ENCODE peak calls at places on chromosomes 16 and 17, in eight cellular contexts. C is spleen, W is H1, F is IMR-90, K is breast epithelium, D is cardiac fibroblast, P is esophagus squamous epithelium, H is prostate gland. Y is an unnamed sample.

GRCh38 chr17:34299918-34300600 is 14.5 kb downstream of the CCL11 start:
- DNase-seq in C (no peak), W (no peak), F (peak), K (no peak), D (peak), P (no peak), H (no peak), Y (no peak)

GRCh38 chr16:50425648-50426047 is 56.9 kb upstream of the BRD7 start:
- DNase-seq in C (no peak), W (no peak), F (no peak), K (no peak), D (no peak), P (no peak), H (no peak), Y (no peak)

GRCh38 chr16:8660841-8661301 is 13.5 kb upstream of the ABAT start:
- DNase-seq in C (peak), W (peak), F (peak), K (no peak), D (peak), P (no peak), H (peak), Y (peak)

GRCh38 chr17:78396436-78397335 is 18.2 kb downstream of the PGS1 start:
- DNase-seq in C (no peak), W (no peak), F (no peak), K (no peak), D (peak), P (no peak), H (no peak), Y (no peak)

GRCh38 chr17:81237591-81238489 is 1.0 kb downstream of the TEPSIN start:
- DNase-seq in C (no peak), W (no peak), F (no peak), K (no peak), D (no peak), P (no peak), H (no peak), Y (no peak)

GRCh38 chr17:62968445-62968923 is 2.4 kb downstream of the TANC2 start:
- DNase-seq in C (no peak), W (no peak), F (peak), K (peak), D (peak), P (no peak), H (peak), Y (peak)

GRCh38 chr16:57786632-57787518 is 15.4 kb downstream of the KIFC3 start:
- DNase-seq in C (no peak), W (no peak), F (peak), K (no peak), D (no peak), P (no peak), H (no peak), Y (no peak)

GRCh38 chr17:21330436-21331160 is 45.6 kb upstream of the KCNJ12 start:
- DNase-seq in C (peak), W (no peak), F (no peak), K (no peak), D (no peak), P (no peak), H (no peak), Y (no peak)

GRCh38 chr17:74042744-74043486 is 160.6 kb upstream of the RPL38 start:
- DNase-seq in C (no peak), W (no peak), F (peak), K (peak), D (peak), P (no peak), H (peak), Y (peak)

GRCh38 chr17:9228408-9229159 is 207.3 kb downstream of the NTN1 start:
- DNase-seq in C (no peak), W (no peak), F (peak), K (no peak), D (peak), P (no peak), H (no peak), Y (peak)

GRCh38 chr16:24925163-24925562 is 79.4 kb downstream of the SLC5A11 start:
- DNase-seq in C (no peak), W (no peak), F (no peak), K (no peak), D (no peak), P (no peak), H (no peak), Y (no peak)

GRCh38 chr17:71247455-71248015 is 873.3 kb upstream of the SOX9 start:
- DNase-seq in C (no peak), W (no peak), F (no peak), K (no peak), D (no peak), P (no peak), H (no peak), Y (no peak)

GRCh38 chr17:68562736-68563135 is 38.4 kb downstream of the FAM20A start:
- DNase-seq in C (no peak), W (no peak), F (no peak), K (no peak), D (no peak), P (no peak), H (no peak), Y (no peak)

DNA sequence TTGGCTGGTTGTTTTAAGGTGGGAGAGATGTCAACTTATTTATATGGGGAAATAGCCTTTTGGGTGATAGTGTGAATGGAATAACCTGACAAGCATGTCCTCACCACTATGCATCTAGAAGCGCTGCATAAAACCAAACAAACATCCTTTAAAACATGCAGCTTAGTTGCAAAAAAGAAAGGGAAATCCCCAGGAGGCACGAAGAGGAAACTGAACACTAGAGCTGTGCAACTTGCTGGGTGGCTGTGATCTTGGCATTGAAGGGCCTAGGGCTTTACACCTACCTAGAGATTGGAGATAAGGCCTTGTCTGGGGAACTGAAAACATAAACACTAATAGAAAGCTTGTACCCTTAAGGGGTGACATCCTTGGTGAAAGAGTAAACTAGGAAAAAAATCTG is 7.3 kb downstream of the C16orf54 start:
- DNase-seq in C (peak), W (no peak), F (no peak), K (no peak), D (no peak), P (no peak), H (no peak), Y (no peak)
- H3K4me3 ChIP-seq in C (no peak), W (no peak), F (no peak), K (no peak), D (no peak), P (no peak), H (no peak), Y (no peak)

DNA sequence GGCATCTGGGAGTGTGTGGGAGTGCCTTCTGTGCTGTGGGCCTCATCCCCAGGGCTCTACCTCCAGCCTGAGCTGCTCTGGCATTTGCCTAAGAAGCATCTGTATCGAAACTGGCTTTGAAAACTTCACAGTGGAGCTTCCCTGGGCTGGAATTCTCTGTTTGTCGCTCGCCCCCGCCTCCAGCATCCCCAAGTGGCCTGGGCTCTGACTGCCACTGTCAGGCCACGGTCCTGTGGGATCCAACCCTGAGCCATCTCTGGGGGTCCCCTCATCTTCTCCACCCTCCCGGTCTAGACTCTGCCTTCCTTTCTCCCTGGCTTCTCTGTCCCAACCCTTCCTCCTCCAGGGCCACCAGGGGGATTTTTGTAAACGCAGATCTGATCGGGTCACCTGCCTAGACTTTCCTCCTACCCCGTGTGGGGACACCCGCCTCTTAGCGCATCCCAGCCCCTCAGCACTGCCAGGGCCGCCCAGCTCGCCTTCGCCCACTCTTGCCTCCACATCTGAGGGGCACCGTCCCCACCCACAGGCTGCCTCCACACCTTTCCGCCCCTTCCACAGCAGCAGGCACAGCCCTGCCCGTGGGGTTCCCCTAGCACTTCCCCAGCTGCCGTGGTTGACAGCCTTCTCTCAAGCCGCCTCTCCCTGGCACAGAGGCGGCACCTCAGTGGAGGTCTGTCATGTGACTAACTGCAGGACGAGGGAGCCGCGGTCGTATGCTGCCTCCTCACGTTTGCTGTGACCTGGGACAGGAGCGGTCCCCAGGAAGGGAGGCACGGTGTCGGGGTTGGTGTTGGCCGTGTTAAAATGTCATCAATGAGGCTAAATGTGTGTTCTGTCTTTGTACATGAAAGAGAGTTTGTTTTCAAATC is 12.0 kb downstream of the TBC1D24 start:
- DNase-seq in C (peak), W (no peak), F (peak), K (peak), D (no peak), P (no peak), H (peak), Y (no peak)
- H3K4me3 ChIP-seq in C (peak), W (no peak), F (no peak), K (no peak), D (no peak), P (no peak), H (no peak), Y (no peak)

GRCh38 chr16:85174871-85175723 is 62.8 kb upstream of the CIBAR2 start:
- DNase-seq in C (no peak), W (no peak), F (peak), K (no peak), D (no peak), P (no peak), H (no peak), Y (no peak)
- H3K4me3 ChIP-seq in C (no peak), W (no peak), F (no peak), K (no peak), D (no peak), P (no peak), H (no peak), Y (no peak)

GRCh38 chr17:79938696-79939435 is 96.8 kb downstream of the TBC1D16 start:
- DNase-seq in C (peak), W (no peak), F (no peak), K (no peak), D (no peak), P (no peak), H (no peak), Y (no peak)
- H3K4me3 ChIP-seq in C (no peak), W (no peak), F (no peak), K (no peak), D (no peak), P (no peak), H (no peak), Y (no peak)

GRCh38 chr16:66960270-66960669 is 796 bp upstream of the CES3 start:
- DNase-seq in C (no peak), W (no peak), F (no peak), K (no peak), D (no peak), P (no peak), H (no peak), Y (no peak)

GRCh38 chr16:66964049-66964448 is 3.0 kb downstream of the CES3 start:
- DNase-seq in C (no peak), W (no peak), F (no peak), K (no peak), D (no peak), P (no peak), H (no peak), Y (no peak)

GRCh38 chr16:66959645-66960177 is 1.4 kb upstream of the CES3 start:
- DNase-seq in C (no peak), W (no peak), F (no peak), K (no peak), D (no peak), P (no peak), H (no peak), Y (no peak)

GRCh38 chr16:66958857-66959644 is 2.0 kb upstream of the CES3 start:
- DNase-seq in C (no peak), W (no peak), F (no peak), K (no peak), D (no peak), P (no peak), H (no peak), Y (no peak)

DNA sequence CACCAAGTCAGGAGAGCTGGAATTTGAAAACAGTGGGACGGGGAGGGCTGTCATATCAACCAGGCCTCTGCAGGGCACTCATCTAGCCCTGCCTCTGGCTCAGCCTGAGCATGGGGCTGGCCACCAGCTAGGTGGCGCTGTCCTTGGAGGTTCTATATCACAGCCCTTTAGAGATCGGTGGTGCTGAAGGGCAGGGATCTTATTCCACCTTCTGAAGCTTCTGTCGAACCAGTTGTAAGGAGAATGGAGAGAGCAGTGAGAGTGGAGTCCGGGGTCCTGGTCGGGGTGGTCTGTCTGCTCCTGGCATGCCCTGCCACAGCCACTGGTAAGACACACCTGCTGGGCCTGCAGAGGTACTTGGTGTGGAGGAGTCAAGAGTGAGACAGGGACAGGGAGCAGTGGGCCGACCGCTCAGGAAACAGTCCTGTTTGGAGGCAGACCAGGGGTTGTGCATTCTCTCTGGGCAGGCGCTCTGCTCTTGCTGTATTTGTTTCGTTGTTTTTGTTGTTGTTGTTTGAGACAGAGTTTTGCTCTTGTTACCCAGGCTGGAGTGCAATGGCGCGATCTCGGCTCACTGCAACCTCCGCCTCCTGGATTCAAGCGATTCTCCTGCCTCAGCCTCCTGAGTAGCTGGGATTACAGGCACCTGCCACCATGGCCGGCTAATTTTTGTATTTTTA is at the start of gene CES3:
- DNase-seq in C (no peak), W (peak), F (peak), K (no peak), D (peak), P (no peak), H (no peak), Y (peak)
- H3K4me3 ChIP-seq in C (peak), W (peak), F (no peak), K (no peak), D (no peak), P (no peak), H (no peak), Y (no peak)

DNA sequence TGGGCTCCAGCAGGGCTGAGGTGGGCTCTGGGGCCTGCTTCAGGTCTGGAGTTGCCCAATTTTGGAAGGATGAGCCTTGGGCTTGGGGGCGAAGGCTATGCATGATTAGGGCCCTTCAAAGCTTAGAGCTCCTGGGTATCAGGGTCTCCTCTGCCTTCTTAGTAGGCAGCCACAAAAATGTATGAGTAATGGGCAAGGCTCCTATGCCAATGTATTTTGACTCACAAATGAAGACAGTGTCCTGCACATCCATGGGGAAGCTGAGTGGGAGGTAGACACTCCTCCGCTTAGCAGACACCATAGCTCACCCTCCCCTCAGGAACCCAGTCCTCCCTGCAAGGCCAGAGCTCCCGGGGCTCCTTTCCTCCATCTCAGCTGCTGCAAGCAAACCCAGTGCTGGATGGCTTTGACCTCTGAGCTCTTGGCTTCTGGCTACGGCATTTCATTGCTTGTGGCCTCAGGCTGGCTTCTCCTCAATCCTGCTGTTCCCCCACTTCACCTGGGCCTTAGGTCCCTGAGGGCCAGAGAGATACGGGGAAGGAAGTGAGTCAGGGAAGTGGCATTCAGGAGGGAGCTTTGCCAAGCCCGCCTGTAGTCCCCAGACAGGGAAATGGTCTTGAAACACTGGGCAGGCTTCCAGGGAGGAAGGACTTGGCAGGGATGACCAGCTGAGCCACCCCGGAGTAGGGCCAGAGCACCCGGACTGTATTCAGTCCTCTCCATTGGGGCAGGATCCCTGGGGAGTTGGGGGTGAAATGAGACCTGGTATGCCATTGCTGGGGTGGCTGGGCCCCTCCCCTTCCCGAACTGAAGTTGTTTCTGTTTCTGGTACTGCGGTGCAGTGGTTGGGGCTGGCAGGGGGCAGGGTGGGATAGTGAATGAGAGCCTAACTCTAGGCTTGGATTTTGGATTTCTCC is 4.4 kb downstream of the ABCC3 start:
- DNase-seq in C (peak), W (no peak), F (peak), K (peak), D (peak), P (peak), H (peak), Y (peak)
- H3K4me3 ChIP-seq in C (no peak), W (no peak), F (no peak), K (peak), D (no peak), P (no peak), H (no peak), Y (no peak)

GRCh38 chr16:72788269-72788809 is 259.6 kb downstream of the ZFHX3 start:
- DNase-seq in C (no peak), W (no peak), F (no peak), K (no peak), D (no peak), P (no peak), H (no peak), Y (no peak)
- H3K4me3 ChIP-seq in C (peak), W (no peak), F (peak), K (peak), D (no peak), P (peak), H (peak), Y (no peak)

GRCh38 chr17:49595328-49595727 is 19.7 kb downstream of the NXPH3 start:
- DNase-seq in C (no peak), W (no peak), F (no peak), K (no peak), D (no peak), P (no peak), H (no peak), Y (no peak)

GRCh38 chr17:49597438-49597837 is 21.8 kb downstream of the NXPH3 start:
- DNase-seq in C (no peak), W (no peak), F (no peak), K (no peak), D (no peak), P (no peak), H (no peak), Y (no peak)

GRCh38 chr17:49596613-49597244 is 21.1 kb downstream of the NXPH3 start:
- DNase-seq in C (no peak), W (no peak), F (no peak), K (no peak), D (no peak), P (no peak), H (no peak), Y (no peak)

GRCh38 chr17:49597928-49598655 is 22.4 kb downstream of the NXPH3 start:
- DNase-seq in C (no peak), W (no peak), F (peak), K (no peak), D (peak), P (no peak), H (no peak), Y (no peak)

GRCh38 chr17:49595980-49596379 is 20.3 kb downstream of the NXPH3 start:
- DNase-seq in C (no peak), W (no peak), F (no peak), K (no peak), D (no peak), P (no peak), H (no peak), Y (no peak)
- H3K4me3 ChIP-seq in C (no peak), W (no peak), F (no peak), K (no peak), D (no peak), P (no peak), H (no peak), Y (no peak)

GRCh38 chr17:69588316-69588715 is 173.8 kb downstream of the MAP2K6 start:
- DNase-seq in C (no peak), W (no peak), F (no peak), K (no peak), D (no peak), P (no peak), H (no peak), Y (no peak)
- H3K4me3 ChIP-seq in C (no peak), W (no peak), F (no peak), K (no peak), D (no peak), P (no peak), H (no peak), Y (no peak)